ENCODE peak calls at places on chromosome 9, in seven cellular contexts. One of them, this sample, is unnamed. For H3K27me3, the result is how much of the 10 kb centered on the place peaks cover.

GRCh38 chr9:70413427-70413797 is 1.0 kb downstream of the KLF9 start:
- DNase-seq in mammary epithelial cell: no peak
- DNase-seq in IMR-90: no peak
- DNase-seq in upper lobe of right lung: no peak
- DNase-seq in ascending aorta: no peak
- DNase-seq in body of pancreas: no peak
- DNase-seq in CD4-positive, CD25-positive, alpha-beta regulatory T cell: no peak
- DNase-seq in this sample: no peak

GRCh38 chr9:133387680-133388079 is 11.5 kb downstream of the STKLD1 start:
- DNase-seq in mammary epithelial cell: peak
- DNase-seq in IMR-90: no peak
- DNase-seq in ascending aorta: no peak
- DNase-seq in CD4-positive, CD25-positive, alpha-beta regulatory T cell: no peak
- DNase-seq in body of pancreas: no peak
- DNase-seq in upper lobe of right lung: no peak
- DNase-seq in this sample: no peak

GRCh38 chr9:70260606-70261005 is 1.8 kb downstream of the SMC5 start:
- DNase-seq in body of pancreas: no peak
- DNase-seq in CD4-positive, CD25-positive, alpha-beta regulatory T cell: no peak
- DNase-seq in IMR-90: no peak
- DNase-seq in upper lobe of right lung: no peak
- DNase-seq in ascending aorta: no peak
- DNase-seq in mammary epithelial cell: no peak
- DNase-seq in this sample: no peak

GRCh38 chr9:95516736-95517558 is at the start of gene PTCH1:
- DNase-seq in upper lobe of right lung: peak
- DNase-seq in mammary epithelial cell: peak
- DNase-seq in ascending aorta: peak
- DNase-seq in body of pancreas: peak
- DNase-seq in IMR-90: peak
- DNase-seq in CD4-positive, CD25-positive, alpha-beta regulatory T cell: peak
- DNase-seq in this sample: peak

GRCh38 chr9:79858509-79858908 is 286.7 kb downstream of the TLE4 start:
- DNase-seq in upper lobe of right lung: no peak
- DNase-seq in ascending aorta: no peak
- DNase-seq in CD4-positive, CD25-positive, alpha-beta regulatory T cell: peak
- DNase-seq in IMR-90: peak
- DNase-seq in mammary epithelial cell: peak
- DNase-seq in body of pancreas: no peak
- DNase-seq in this sample: no peak

GRCh38 chr9:121233906-121234901 is 32.5 kb upstream of the RAB14 start:
- DNase-seq in ascending aorta: no peak
- DNase-seq in mammary epithelial cell: peak
- DNase-seq in body of pancreas: no peak
- DNase-seq in IMR-90: peak
- DNase-seq in CD4-positive, CD25-positive, alpha-beta regulatory T cell: no peak
- DNase-seq in upper lobe of right lung: no peak
- DNase-seq in this sample: no peak

GRCh38 chr9:133054194-133054890 is 7.4 kb upstream of the CEL start:
- DNase-seq in mammary epithelial cell: no peak
- DNase-seq in body of pancreas: peak
- DNase-seq in upper lobe of right lung: no peak
- DNase-seq in IMR-90: no peak
- DNase-seq in ascending aorta: no peak
- DNase-seq in CD4-positive, CD25-positive, alpha-beta regulatory T cell: no peak
- DNase-seq in this sample: no peak

GRCh38 chr9:137689745-137690529 is 71.1 kb downstream of the EHMT1 start:
- DNase-seq in ascending aorta: no peak
- DNase-seq in IMR-90: peak
- DNase-seq in upper lobe of right lung: no peak
- DNase-seq in body of pancreas: no peak
- DNase-seq in mammary epithelial cell: no peak
- DNase-seq in CD4-positive, CD25-positive, alpha-beta regulatory T cell: no peak
- DNase-seq in this sample: peak

GRCh38 chr9:34560574-34561229 is 28.8 kb downstream of the CNTFR start:
- DNase-seq in body of pancreas: no peak
- DNase-seq in ascending aorta: no peak
- DNase-seq in upper lobe of right lung: no peak
- DNase-seq in IMR-90: no peak
- DNase-seq in CD4-positive, CD25-positive, alpha-beta regulatory T cell: no peak
- DNase-seq in mammary epithelial cell: no peak
- DNase-seq in this sample: no peak

GRCh38 chr9:125496313-125496838 is 210.6 kb downstream of the MAPKAP1 start:
- DNase-seq in CD4-positive, CD25-positive, alpha-beta regulatory T cell: no peak
- DNase-seq in body of pancreas: no peak
- DNase-seq in ascending aorta: no peak
- DNase-seq in upper lobe of right lung: no peak
- DNase-seq in mammary epithelial cell: no peak
- DNase-seq in IMR-90: no peak
- DNase-seq in this sample: no peak

GRCh38 chr9:114366334-114367128 is 21.3 kb downstream of the AKNA start:
- DNase-seq in ascending aorta: peak
- DNase-seq in CD4-positive, CD25-positive, alpha-beta regulatory T cell: peak
- DNase-seq in body of pancreas: no peak
- DNase-seq in upper lobe of right lung: peak
- DNase-seq in IMR-90: peak
- DNase-seq in mammary epithelial cell: peak
- DNase-seq in this sample: no peak

GRCh38 chr9:5425006-5425628 is 12.6 kb downstream of the PLGRKT start:
- DNase-seq in IMR-90: no peak
- DNase-seq in ascending aorta: no peak
- DNase-seq in mammary epithelial cell: peak
- DNase-seq in CD4-positive, CD25-positive, alpha-beta regulatory T cell: peak
- DNase-seq in upper lobe of right lung: no peak
- DNase-seq in body of pancreas: no peak
- DNase-seq in this sample: no peak

GRCh38 chr9:131420913-131421312 is 27.0 kb downstream of the PRRC2B start:
- DNase-seq in upper lobe of right lung: no peak
- DNase-seq in CD4-positive, CD25-positive, alpha-beta regulatory T cell: no peak
- DNase-seq in IMR-90: peak
- DNase-seq in body of pancreas: no peak
- DNase-seq in mammary epithelial cell: peak
- DNase-seq in ascending aorta: no peak
- DNase-seq in this sample: no peak

GRCh38 chr9:70935856-70936255 is 185.6 kb downstream of the TRPM3 start:
- DNase-seq in CD4-positive, CD25-positive, alpha-beta regulatory T cell: no peak
- DNase-seq in IMR-90: no peak
- DNase-seq in ascending aorta: no peak
- DNase-seq in mammary epithelial cell: no peak
- DNase-seq in body of pancreas: no peak
- DNase-seq in upper lobe of right lung: no peak
- DNase-seq in this sample: no peak

GRCh38 chr9:90909225-90909624 is 107.6 kb downstream of the SYK start:
- DNase-seq in body of pancreas: no peak
- DNase-seq in CD4-positive, CD25-positive, alpha-beta regulatory T cell: no peak
- DNase-seq in mammary epithelial cell: no peak
- DNase-seq in ascending aorta: no peak
- DNase-seq in upper lobe of right lung: no peak
- DNase-seq in IMR-90: no peak
- DNase-seq in this sample: no peak

GRCh38 chr9:136336156-136336860 is 9.0 kb downstream of the GPSM1 start:
- DNase-seq in ascending aorta: no peak
- DNase-seq in mammary epithelial cell: no peak
- DNase-seq in CD4-positive, CD25-positive, alpha-beta regulatory T cell: no peak
- DNase-seq in body of pancreas: no peak
- DNase-seq in upper lobe of right lung: no peak
- DNase-seq in IMR-90: peak
- DNase-seq in this sample: no peak

GRCh38 chr9:15512889-15513288 is 2.1 kb upstream of the PSIP1 start:
- DNase-seq in ascending aorta: no peak
- DNase-seq in IMR-90: no peak
- DNase-seq in mammary epithelial cell: no peak
- DNase-seq in CD4-positive, CD25-positive, alpha-beta regulatory T cell: no peak
- DNase-seq in upper lobe of right lung: no peak
- DNase-seq in body of pancreas: no peak
- DNase-seq in this sample: no peak

GRCh38 chr9:123265833-123266232 is 2.6 kb downstream of the STRBP start:
- DNase-seq in CD4-positive, CD25-positive, alpha-beta regulatory T cell: no peak
- DNase-seq in ascending aorta: no peak
- DNase-seq in IMR-90: no peak
- DNase-seq in body of pancreas: no peak
- DNase-seq in mammary epithelial cell: no peak
- DNase-seq in upper lobe of right lung: no peak
- DNase-seq in this sample: no peak

GRCh38 chr9:16640649-16641048 is 229.8 kb downstream of the BNC2 start:
- DNase-seq in body of pancreas: no peak
- DNase-seq in mammary epithelial cell: no peak
- DNase-seq in IMR-90: no peak
- DNase-seq in upper lobe of right lung: no peak
- DNase-seq in CD4-positive, CD25-positive, alpha-beta regulatory T cell: no peak
- DNase-seq in ascending aorta: no peak
- DNase-seq in this sample: no peak

GRCh38 chr9:81445331-81445921 is 243.9 kb downstream of the TLE1 start:
- DNase-seq in ascending aorta: no peak
- DNase-seq in IMR-90: no peak
- DNase-seq in body of pancreas: no peak
- DNase-seq in upper lobe of right lung: no peak
- DNase-seq in mammary epithelial cell: no peak
- DNase-seq in CD4-positive, CD25-positive, alpha-beta regulatory T cell: no peak
- DNase-seq in this sample: no peak

DNA sequence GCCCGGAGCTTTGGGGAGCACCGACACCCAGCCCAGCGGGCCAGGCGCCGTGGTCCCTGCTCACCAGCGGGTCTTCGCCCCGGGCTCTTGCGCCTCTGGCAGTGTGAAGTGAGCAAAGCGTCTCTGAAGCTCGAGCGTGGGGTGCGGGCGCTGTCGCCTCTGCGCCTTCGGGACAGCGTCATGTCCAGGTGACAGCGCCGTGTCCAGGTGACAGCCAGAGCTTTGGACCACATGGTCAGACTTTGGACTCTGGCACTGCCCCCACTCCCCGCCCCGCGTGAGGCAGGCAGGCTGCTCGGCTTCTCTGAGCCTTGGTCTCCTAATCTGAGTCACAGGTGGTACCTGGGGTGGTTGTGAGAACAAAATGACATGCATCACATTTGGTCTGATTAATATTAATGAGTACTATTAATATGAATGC is 156.8 kb downstream of the OLFM1 start:
- DNase-seq in body of pancreas: peak
- DNase-seq in mammary epithelial cell: no peak
- DNase-seq in IMR-90: no peak
- DNase-seq in CD4-positive, CD25-positive, alpha-beta regulatory T cell: no peak
- DNase-seq in ascending aorta: no peak
- DNase-seq in upper lobe of right lung: peak
- DNase-seq in this sample: no peak
- H3K4me3 ChIP-seq in body of pancreas: no peak
- H3K4me3 ChIP-seq in mammary epithelial cell: no peak
- H3K4me3 ChIP-seq in IMR-90: no peak
- H3K4me3 ChIP-seq in CD4-positive, CD25-positive, alpha-beta regulatory T cell: no peak
- H3K4me3 ChIP-seq in ascending aorta: no peak
- H3K4me3 ChIP-seq in upper lobe of right lung: no peak
- H3K4me3 ChIP-seq in this sample: no peak

DNA sequence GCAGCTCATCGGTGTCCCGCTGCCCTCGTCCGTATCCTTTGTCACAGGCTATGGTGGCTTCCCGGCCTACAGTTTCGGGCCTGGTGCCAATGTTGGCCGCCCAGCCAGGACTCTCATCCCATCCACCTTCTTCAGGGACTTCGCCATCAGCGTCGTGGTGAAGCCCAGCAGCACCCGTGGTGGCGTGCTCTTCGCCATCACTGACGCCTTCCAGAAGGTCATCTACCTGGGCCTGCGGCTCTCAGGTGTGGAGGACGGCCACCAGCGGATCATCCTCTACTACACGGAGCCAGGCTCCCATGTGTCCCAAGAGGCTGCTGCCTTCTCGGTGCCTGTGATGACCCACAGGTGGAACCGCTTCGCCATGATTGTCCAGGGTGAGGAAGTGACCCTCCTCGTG is 41.9 kb downstream of the COL15A1 start:
- DNase-seq in upper lobe of right lung: no peak
- DNase-seq in CD4-positive, CD25-positive, alpha-beta regulatory T cell: no peak
- DNase-seq in body of pancreas: no peak
- DNase-seq in IMR-90: no peak
- DNase-seq in mammary epithelial cell: no peak
- DNase-seq in ascending aorta: peak
- DNase-seq in this sample: no peak
- H3K27me3 ChIP-seq in upper lobe of right lung: under half
- H3K27me3 ChIP-seq in CD4-positive, CD25-positive, alpha-beta regulatory T cell: under half
- H3K27me3 ChIP-seq in body of pancreas: under half
- H3K27me3 ChIP-seq in IMR-90: under half
- H3K27me3 ChIP-seq in mammary epithelial cell: under half
- H3K27me3 ChIP-seq in ascending aorta: under half
- H3K27me3 ChIP-seq in this sample: under half

DNA sequence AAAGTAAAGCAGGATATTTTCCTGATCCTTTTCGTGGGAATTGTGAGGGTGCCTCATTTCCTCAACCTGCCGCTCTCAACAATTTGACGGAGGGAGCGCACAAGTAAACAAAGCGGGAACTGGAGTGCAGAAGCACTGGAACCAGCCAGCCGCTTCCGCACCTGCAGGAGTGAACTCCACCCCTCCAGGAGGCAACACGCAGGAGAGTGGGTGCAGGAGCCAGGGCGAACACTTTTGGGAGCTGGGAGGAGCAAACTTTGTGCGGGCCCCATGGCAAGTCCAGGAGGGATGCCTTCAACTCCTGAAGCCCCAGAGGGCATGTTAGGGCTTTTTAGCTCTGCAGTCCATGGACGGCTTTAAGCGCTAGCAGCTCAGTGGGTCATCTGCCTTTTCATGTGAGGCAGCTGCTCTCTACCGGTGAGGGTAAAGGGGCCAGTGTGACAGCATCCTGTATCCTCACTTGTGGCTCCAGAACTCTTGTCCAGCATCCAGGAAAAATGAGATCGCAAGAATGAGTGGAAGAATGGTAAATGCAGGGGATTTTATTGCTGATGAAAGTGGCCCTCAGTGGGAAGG is 757.2 kb downstream of the PTPRD start:
- DNase-seq in ascending aorta: no peak
- DNase-seq in mammary epithelial cell: no peak
- DNase-seq in IMR-90: no peak
- DNase-seq in CD4-positive, CD25-positive, alpha-beta regulatory T cell: no peak
- DNase-seq in upper lobe of right lung: peak
- DNase-seq in body of pancreas: no peak
- DNase-seq in this sample: no peak
- H3K27ac ChIP-seq in ascending aorta: no peak
- H3K27ac ChIP-seq in mammary epithelial cell: no peak
- H3K27ac ChIP-seq in IMR-90: no peak
- H3K27ac ChIP-seq in CD4-positive, CD25-positive, alpha-beta regulatory T cell: no peak
- H3K27ac ChIP-seq in upper lobe of right lung: no peak
- H3K27ac ChIP-seq in body of pancreas: no peak
- H3K27ac ChIP-seq in this sample: no peak

GRCh38 chr9:76761448-76761847 is 2.8 kb upstream of the PCA3 start:
- DNase-seq in IMR-90: peak
- DNase-seq in upper lobe of right lung: no peak
- DNase-seq in mammary epithelial cell: no peak
- DNase-seq in CD4-positive, CD25-positive, alpha-beta regulatory T cell: no peak
- DNase-seq in ascending aorta: no peak
- DNase-seq in body of pancreas: no peak
- DNase-seq in this sample: no peak

GRCh38 chr9:76757274-76757673 is 7.0 kb upstream of the PCA3 start:
- DNase-seq in body of pancreas: no peak
- DNase-seq in IMR-90: no peak
- DNase-seq in upper lobe of right lung: no peak
- DNase-seq in ascending aorta: no peak
- DNase-seq in CD4-positive, CD25-positive, alpha-beta regulatory T cell: no peak
- DNase-seq in mammary epithelial cell: no peak
- DNase-seq in this sample: no peak

GRCh38 chr9:76759726-76760125 is 4.5 kb upstream of the PCA3 start:
- DNase-seq in upper lobe of right lung: no peak
- DNase-seq in body of pancreas: no peak
- DNase-seq in IMR-90: no peak
- DNase-seq in ascending aorta: no peak
- DNase-seq in mammary epithelial cell: no peak
- DNase-seq in CD4-positive, CD25-positive, alpha-beta regulatory T cell: no peak
- DNase-seq in this sample: no peak

GRCh38 chr9:76758476-76758875 is 5.8 kb upstream of the PCA3 start:
- DNase-seq in IMR-90: no peak
- DNase-seq in upper lobe of right lung: no peak
- DNase-seq in body of pancreas: no peak
- DNase-seq in mammary epithelial cell: no peak
- DNase-seq in ascending aorta: no peak
- DNase-seq in CD4-positive, CD25-positive, alpha-beta regulatory T cell: no peak
- DNase-seq in this sample: no peak

GRCh38 chr9:76756273-76756650 is 8.0 kb upstream of the PCA3 start:
- DNase-seq in mammary epithelial cell: peak
- DNase-seq in body of pancreas: no peak
- DNase-seq in upper lobe of right lung: no peak
- DNase-seq in IMR-90: peak
- DNase-seq in CD4-positive, CD25-positive, alpha-beta regulatory T cell: no peak
- DNase-seq in ascending aorta: no peak
- DNase-seq in this sample: no peak
- H3K4me3 ChIP-seq in mammary epithelial cell: no peak
- H3K4me3 ChIP-seq in body of pancreas: no peak
- H3K4me3 ChIP-seq in upper lobe of right lung: no peak
- H3K4me3 ChIP-seq in IMR-90: no peak
- H3K4me3 ChIP-seq in CD4-positive, CD25-positive, alpha-beta regulatory T cell: no peak
- H3K4me3 ChIP-seq in ascending aorta: no peak
- H3K4me3 ChIP-seq in this sample: no peak

This sample was measured in uterus.